ENCODE peak calls at places on chromosomes 6 and 20, in ten cellular contexts. A, J, T, E, Y, O, Q, I, V and S are unnamed samples.

GRCh38 chr6:132713355-132714134 is at the start of gene VNN1:
- DNase-seq in A (no peak), J (no peak), T (no peak), E (no peak), Y (no peak), O (no peak), Q (peak), I (no peak), V (no peak), S (no peak)

GRCh38 chr6:133953634-133954415 is 801 bp downstream of the TBPL1 start:
- DNase-seq in A (no peak), J (no peak), T (no peak), E (no peak), Y (no peak), O (no peak), Q (peak), I (no peak), V (no peak), S (peak)

GRCh38 chr6:9537381-9537780 is 877.5 kb downstream of the TFAP2A start:
- DNase-seq in A (no peak), J (no peak), T (no peak), E (no peak), Y (no peak), O (no peak), Q (peak), I (peak), V (no peak), S (no peak)

GRCh38 chr6:136921521-136921935 is 573 bp upstream of the SLC35D3 start:
- DNase-seq in A (peak), J (no peak), T (peak), E (peak), Y (no peak), O (peak), Q (peak), I (no peak), V (no peak), S (no peak)

GRCh38 chr6:111925296-111925695 is 52.0 kb upstream of the FYN start:
- DNase-seq in A (no peak), J (no peak), T (no peak), E (no peak), Y (no peak), O (no peak), Q (peak), I (peak), V (no peak), S (no peak)

GRCh38 chr20:15643713-15644112 is 929.5 kb downstream of the KIF16B start:
- DNase-seq in A (no peak), J (no peak), T (no peak), E (no peak), Y (peak), O (no peak), Q (peak), I (no peak), V (no peak), S (no peak)

GRCh38 chr6:11459002-11459658 is 78.4 kb upstream of the TMEM170B start:
- DNase-seq in A (no peak), J (no peak), T (no peak), E (no peak), Y (no peak), O (no peak), Q (no peak), I (no peak), V (no peak), S (no peak)

GRCh38 chr20:48601798-48602197 is 226.0 kb downstream of the PREX1 start:
- DNase-seq in A (peak), J (no peak), T (peak), E (no peak), Y (no peak), O (no peak), Q (no peak), I (no peak), V (no peak), S (no peak)

GRCh38 chr20:63074182-63074581 is 67.4 kb upstream of the BHLHE23 start:
- DNase-seq in A (peak), J (no peak), T (no peak), E (no peak), Y (no peak), O (no peak), Q (no peak), I (no peak), V (no peak), S (no peak)

GRCh38 chr6:14655990-14656640 is 538.5 kb downstream of the CD83 start:
- DNase-seq in A (no peak), J (no peak), T (no peak), E (no peak), Y (no peak), O (no peak), Q (no peak), I (no peak), V (peak), S (no peak)

GRCh38 chr6:41191569-41191968 is 9.4 kb downstream of the TREML2 start:
- DNase-seq in A (no peak), J (no peak), T (no peak), E (peak), Y (no peak), O (no peak), Q (peak), I (peak), V (no peak), S (no peak)

GRCh38 chr20:36468149-36469000 is 72.9 kb upstream of the MYL9 start:
- DNase-seq in A (peak), J (no peak), T (no peak), E (no peak), Y (peak), O (no peak), Q (no peak), I (no peak), V (no peak), S (peak)

GRCh38 chr6:99589290-99589672 is 17.4 kb upstream of the PRDM13 start:
- DNase-seq in A (peak), J (no peak), T (no peak), E (no peak), Y (no peak), O (no peak), Q (peak), I (no peak), V (no peak), S (no peak)

GRCh38 chr6:20584100-20584731 is 50.0 kb downstream of the CDKAL1 start:
- DNase-seq in A (no peak), J (no peak), T (no peak), E (no peak), Y (no peak), O (no peak), Q (no peak), I (no peak), V (no peak), S (no peak)

GRCh38 chr6:1552296-1552761 is 57.4 kb upstream of the FOXC1 start:
- DNase-seq in A (no peak), J (no peak), T (no peak), E (no peak), Y (peak), O (no peak), Q (peak), I (peak), V (peak), S (no peak)

GRCh38 chr6:31700716-31701401 is 2.3 kb downstream of the ABHD16A start:
- DNase-seq in A (no peak), J (no peak), T (no peak), E (no peak), Y (no peak), O (no peak), Q (no peak), I (no peak), V (no peak), S (no peak)

GRCh38 chr20:20466341-20466879 is 98.5 kb downstream of the INSM1 start:
- DNase-seq in A (no peak), J (no peak), T (no peak), E (no peak), Y (no peak), O (no peak), Q (peak), I (peak), V (no peak), S (no peak)

GRCh38 chr20:14644698-14645097 is 307.3 kb upstream of the FLRT3 start:
- DNase-seq in A (no peak), J (no peak), T (no peak), E (no peak), Y (no peak), O (no peak), Q (no peak), I (no peak), V (no peak), S (no peak)

GRCh38 chr6:170211404-170212025 is 79.4 kb downstream of the DLL1 start:
- DNase-seq in A (no peak), J (no peak), T (peak), E (no peak), Y (no peak), O (no peak), Q (no peak), I (no peak), V (no peak), S (no peak)

GRCh38 chr6:14703586-14703985 is 542.3 kb upstream of the JARID2 start:
- DNase-seq in A (no peak), J (no peak), T (no peak), E (no peak), Y (no peak), O (no peak), Q (no peak), I (peak), V (no peak), S (no peak)

GRCh38 chr20:10609726-10610125 is 64.1 kb downstream of the JAG1 start:
- DNase-seq in A (no peak), J (no peak), T (no peak), E (no peak), Y (no peak), O (no peak), Q (peak), I (peak), V (no peak), S (no peak)

GRCh38 chr6:65199121-65199520 is 507.9 kb downstream of the EYS start:
- DNase-seq in A (no peak), J (no peak), T (no peak), E (no peak), Y (no peak), O (no peak), Q (no peak), I (no peak), V (no peak), S (no peak)

GRCh38 chr20:61874421-61875068 is 191.1 kb downstream of the TAF4 start:
- DNase-seq in A (peak), J (no peak), T (no peak), E (peak), Y (peak), O (peak), Q (peak), I (no peak), V (no peak), S (no peak)

GRCh38 chr6:25168637-25169036 is 110.5 kb upstream of the CARMIL1 start:
- DNase-seq in A (no peak), J (no peak), T (no peak), E (no peak), Y (no peak), O (no peak), Q (no peak), I (no peak), V (no peak), S (peak)

GRCh38 chr6:149723771-149724417 is 6.0 kb upstream of the LATS1 start:
- DNase-seq in A (no peak), J (no peak), T (no peak), E (no peak), Y (peak), O (no peak), Q (peak), I (peak), V (peak), S (peak)

GRCh38 chr6:116695398-116695797 is 14.4 kb downstream of the KPNA5 start:
- DNase-seq in A (no peak), J (no peak), T (no peak), E (no peak), Y (no peak), O (no peak), Q (no peak), I (no peak), V (peak), S (no peak)

GRCh38 chr6:108888052-108888451 is 39.8 kb downstream of the ARMC2 start:
- DNase-seq in A (no peak), J (no peak), T (no peak), E (no peak), Y (no peak), O (no peak), Q (no peak), I (no peak), V (no peak), S (no peak)

GRCh38 chr6:25147191-25147590 is 132.0 kb upstream of the CARMIL1 start:
- DNase-seq in A (no peak), J (no peak), T (no peak), E (no peak), Y (no peak), O (no peak), Q (no peak), I (no peak), V (no peak), S (no peak)

GRCh38 chr20:62875419-62876355 is 14.1 kb upstream of the TCFL5 start:
- DNase-seq in A (peak), J (no peak), T (peak), E (peak), Y (peak), O (peak), Q (peak), I (peak), V (no peak), S (peak)

GRCh38 chr20:1083431-1084080 is 34.8 kb upstream of the PSMF1 start:
- DNase-seq in A (no peak), J (no peak), T (no peak), E (no peak), Y (no peak), O (no peak), Q (no peak), I (no peak), V (no peak), S (no peak)

GRCh38 chr20:37276494-37277252 is 12.8 kb upstream of the MANBAL start:
- DNase-seq in A (no peak), J (no peak), T (peak), E (peak), Y (peak), O (no peak), Q (peak), I (peak), V (no peak), S (peak)

GRCh38 chr6:34990971-34991560 is 102.0 kb downstream of the ANKS1A start:
- DNase-seq in A (no peak), J (no peak), T (no peak), E (no peak), Y (no peak), O (no peak), Q (peak), I (peak), V (no peak), S (no peak)

GRCh38 chr6:108156180-108156937 is 9.5 kb upstream of the NR2E1 start:
- DNase-seq in A (no peak), J (no peak), T (no peak), E (no peak), Y (peak), O (no peak), Q (peak), I (no peak), V (no peak), S (no peak)

GRCh38 chr6:159490298-159490937 is 202.6 kb downstream of the SOD2 start:
- DNase-seq in A (no peak), J (no peak), T (no peak), E (no peak), Y (no peak), O (no peak), Q (peak), I (peak), V (no peak), S (peak)

GRCh38 chr6:105646391-105646867 is 243.5 kb upstream of the PREP start:
- DNase-seq in A (no peak), J (peak), T (no peak), E (no peak), Y (no peak), O (no peak), Q (peak), I (no peak), V (peak), S (no peak)

GRCh38 chr20:7379206-7379605 is 561.1 kb downstream of the HAO1 start:
- DNase-seq in A (no peak), J (no peak), T (no peak), E (no peak), Y (no peak), O (no peak), Q (no peak), I (no peak), V (no peak), S (no peak)

GRCh38 chr6:32852844-32853540 is 512 bp downstream of the TAP1 start:
- DNase-seq in A (peak), J (peak), T (no peak), E (no peak), Y (no peak), O (no peak), Q (peak), I (peak), V (peak), S (peak)

GRCh38 chr6:119643866-119644265 is 294.3 kb upstream of the MAN1A1 start:
- DNase-seq in A (no peak), J (no peak), T (no peak), E (no peak), Y (no peak), O (no peak), Q (no peak), I (no peak), V (no peak), S (no peak)

GRCh38 chr20:44431502-44432234 is 44.0 kb upstream of the TTPAL start:
- DNase-seq in A (no peak), J (no peak), T (no peak), E (no peak), Y (peak), O (no peak), Q (no peak), I (peak), V (no peak), S (no peak)

DNA sequence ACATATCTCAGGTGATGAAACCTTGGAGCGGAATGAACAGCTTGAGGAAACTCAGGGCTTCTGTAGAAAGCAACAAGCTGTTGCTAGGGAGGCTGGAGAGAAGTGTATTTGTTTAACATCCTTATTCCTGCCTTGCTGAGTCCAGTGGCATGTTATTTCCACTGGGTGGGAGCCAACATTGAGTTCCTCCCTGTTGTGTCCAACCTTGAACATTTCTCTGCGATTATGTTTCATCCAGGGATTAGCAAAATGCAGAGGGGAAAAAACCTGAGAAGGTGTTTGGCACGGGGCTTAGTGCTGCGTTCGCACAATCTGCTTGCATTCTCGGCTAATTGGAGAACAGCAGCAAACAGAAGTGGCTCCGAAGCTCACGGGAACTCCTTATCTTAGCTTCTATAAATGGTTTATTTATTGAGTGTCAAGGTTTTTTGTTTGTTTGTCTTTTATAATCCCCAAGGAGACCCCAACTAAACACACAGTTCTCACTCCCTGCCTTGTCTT is 412.7 kb downstream of the CDC5L start:
- DNase-seq in A (no peak), J (no peak), T (peak), E (no peak), Y (peak), O (no peak), Q (peak), I (peak), V (no peak), S (peak)
- H3K27ac ChIP-seq in A (no peak), J (no peak), T (no peak), E (no peak), Y (no peak), O (no peak), Q (no peak), I (no peak), V (no peak), S (no peak)

GRCh38 chr6:49915035-49915434 is 48.7 kb upstream of the CRISP1 start:
- DNase-seq in A (no peak), J (no peak), T (no peak), E (no peak), Y (no peak), O (no peak), Q (no peak), I (no peak), V (no peak), S (no peak)
- H3K27ac ChIP-seq in A (no peak), J (no peak), T (no peak), E (no peak), Y (no peak), O (no peak), Q (no peak), I (peak), V (no peak), S (no peak)

DNA sequence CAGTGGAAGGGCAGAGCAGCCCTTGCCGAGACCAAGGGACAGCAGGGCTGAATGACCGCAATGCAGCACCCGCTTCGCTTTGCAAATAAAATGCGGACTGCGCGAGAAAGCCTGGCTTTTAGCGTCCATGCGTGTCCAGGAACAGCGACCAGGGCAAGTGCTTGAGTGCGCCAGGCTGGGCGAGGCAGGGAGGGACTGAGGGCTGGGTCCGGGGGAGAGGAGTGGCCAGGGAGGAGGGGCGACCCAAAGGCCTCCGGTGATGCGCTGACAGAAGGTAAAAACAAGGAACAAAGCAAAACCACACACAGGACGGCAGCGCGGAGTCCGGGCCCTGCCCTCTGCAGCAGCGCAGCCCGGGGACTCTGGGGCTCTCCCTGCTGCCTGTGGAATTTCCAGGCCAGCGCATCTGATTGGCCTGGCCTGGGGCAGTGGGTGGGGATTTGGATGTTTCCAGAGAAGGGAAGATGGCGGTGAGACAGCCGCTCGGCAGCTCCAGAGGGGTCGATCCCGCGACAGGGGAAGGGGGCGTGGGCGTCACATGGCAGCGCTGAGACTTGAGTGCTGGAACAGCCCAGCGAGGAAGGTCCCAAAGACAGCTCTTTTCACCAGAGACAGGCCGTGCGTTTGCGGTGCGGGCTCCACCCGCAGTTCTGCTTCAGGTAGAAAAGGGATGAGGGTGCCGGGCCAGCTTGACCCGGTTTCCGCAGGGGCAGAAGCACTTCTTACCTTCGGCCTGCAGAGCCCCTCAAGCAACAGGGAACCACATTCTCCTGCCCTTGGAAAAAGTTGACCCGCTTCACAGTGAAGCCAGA is 51.8 kb downstream of the SSR1 start:
- DNase-seq in A (peak), J (peak), T (peak), E (peak), Y (peak), O (peak), Q (peak), I (peak), V (no peak), S (peak)
- H3K27ac ChIP-seq in A (peak), J (no peak), T (no peak), E (peak), Y (peak), O (peak), Q (no peak), I (peak), V (no peak), S (peak)

DNA sequence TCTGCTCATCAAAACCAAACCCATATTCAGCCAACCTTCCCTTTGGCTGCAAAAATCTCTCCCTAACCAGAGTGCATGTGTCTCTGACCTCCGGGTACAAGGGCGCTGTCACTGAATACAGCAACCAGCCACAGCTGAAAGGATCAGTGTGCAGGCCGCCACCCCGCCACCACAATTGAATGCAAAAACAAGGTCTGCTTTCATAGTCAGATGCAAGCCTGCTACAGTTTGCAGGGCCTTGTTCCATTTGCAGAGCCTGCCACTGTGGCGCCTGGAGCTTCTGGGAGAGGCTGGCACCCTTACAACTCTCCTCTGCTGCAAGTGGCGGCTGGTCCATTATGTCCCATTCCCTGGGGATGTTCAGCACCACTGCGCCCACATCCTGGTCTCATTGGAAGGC is 23.5 kb downstream of the MDGA1 start:
- DNase-seq in A (no peak), J (no peak), T (no peak), E (no peak), Y (no peak), O (no peak), Q (no peak), I (no peak), V (no peak), S (no peak)
- H3K27ac ChIP-seq in A (no peak), J (no peak), T (no peak), E (no peak), Y (no peak), O (no peak), Q (no peak), I (no peak), V (no peak), S (no peak)